ENCODE peak calls at places on chromosome 11, in six cellular contexts. R is occipital lobe; K is body of pancreas; Z is stimulated activated CD4-positive, alpha-beta T cell treated with anti-CD3 and anti-CD28 coated beads, Interleukin-4, amount 100 ng/mL, for 1 hour; Y is epithelial cell of proximal tubule; J is Right ventricle myocardium superior. I is an unnamed sample.

GRCh38 chr11:110026823-110027626 is 66.2 kb upstream of the ZC3H12C start:
- DNase-seq in J (no peak), Z (no peak), R (no peak), Y (peak), K (no peak), I (no peak)

GRCh38 chr11:6646040-6646439 is 9.6 kb downstream of the DCHS1 start:
- DNase-seq in R (no peak), Z (no peak), J (peak), K (no peak), Y (no peak), I (peak)

GRCh38 chr11:125941606-125942275 is 4.1 kb upstream of the VSIG10L2 start:
- DNase-seq in Y (no peak), Z (peak), R (no peak), K (peak), J (peak), I (peak)

GRCh38 chr11:18253778-18254338 is 5.4 kb upstream of the SAA2 start:
- DNase-seq in Z (no peak), J (no peak), K (no peak), R (no peak), Y (no peak), I (no peak)

GRCh38 chr11:66725646-66726045 is 3.4 kb downstream of the SPTBN2 start:
- DNase-seq in R (no peak), Z (no peak), Y (no peak), J (no peak), K (no peak), I (no peak)

GRCh38 chr11:32198053-32198452 is 107.2 kb downstream of the RCN1 start:
- DNase-seq in K (no peak), Z (no peak), R (no peak), Y (no peak), J (no peak), I (no peak)

GRCh38 chr11:33195391-33196190 is 34.3 kb upstream of the CSTF3 start:
- DNase-seq in J (no peak), Y (no peak), R (no peak), Z (no peak), K (no peak), I (no peak)

GRCh38 chr11:112555491-112556364 is 295.1 kb upstream of the PLET1 start:
- DNase-seq in J (peak), R (peak), K (peak), Z (peak), Y (no peak), I (peak)

GRCh38 chr11:63572026-63572688 is 9.0 kb upstream of the PLAAT2 start:
- DNase-seq in R (no peak), Z (no peak), J (no peak), K (no peak), Y (no peak), I (no peak)

GRCh38 chr11:27496461-27496860 is 10.1 kb downstream of the LIN7C start:
- DNase-seq in J (no peak), R (no peak), Y (no peak), Z (no peak), K (no peak), I (no peak)

GRCh38 chr11:92022499-92022898 is 202.1 kb upstream of the FAT3 start:
- DNase-seq in R (no peak), K (no peak), Y (no peak), J (no peak), Z (no peak), I (no peak)

GRCh38 chr11:58466293-58466692 is 24.3 kb upstream of the OR5B12 start:
- DNase-seq in Y (no peak), Z (no peak), J (no peak), R (no peak), K (no peak), I (no peak)